ENCODE peak calls at places on chromosomes 3 and 15, in six cellular contexts. H is transverse colon, E is spleen, S is IMR-90, A is uterus, K is adrenal gland. T is an unnamed sample.

GRCh38 chr3:124363451-124363850 is 366.8 kb upstream of the UMPS start:
- DNase-seq in H (no peak), E (no peak), S (peak), A (peak), K (peak), T (no peak)

GRCh38 chr3:108512671-108513070 is 2.3 kb upstream of the MYH15 start:
- DNase-seq in H (no peak), E (no peak), S (no peak), A (no peak), K (no peak), T (no peak)

GRCh38 chr3:55907616-55908015 is 420.5 kb upstream of the WNT5A start:
- DNase-seq in H (no peak), E (no peak), S (no peak), A (no peak), K (no peak), T (no peak)

GRCh38 chr3:127614928-127615592 is 13.9 kb upstream of the PODXL2 start:
- DNase-seq in H (no peak), E (no peak), S (no peak), A (no peak), K (no peak), T (no peak)

GRCh38 chr3:196431193-196432136 is 762 bp downstream of the UBXN7 start:
- DNase-seq in H (peak), E (peak), S (peak), A (peak), K (peak), T (peak)

GRCh38 chr15:100596792-100597191 is 5.2 kb downstream of the LINS1 start:
- DNase-seq in H (peak), E (peak), S (no peak), A (no peak), K (no peak), T (peak)

GRCh38 chr3:45564172-45564571 is 30.4 kb upstream of the LIMD1 start:
- DNase-seq in H (no peak), E (no peak), S (no peak), A (no peak), K (no peak), T (peak)

GRCh38 chr3:108130705-108131104 is 39.9 kb upstream of the CD47 start:
- DNase-seq in H (no peak), E (no peak), S (peak), A (no peak), K (no peak), T (no peak)

GRCh38 chr15:91919014-91919534 is 65.6 kb downstream of the SLCO3A1 start:
- DNase-seq in H (no peak), E (no peak), S (no peak), A (no peak), K (no peak), T (no peak)

DNA sequence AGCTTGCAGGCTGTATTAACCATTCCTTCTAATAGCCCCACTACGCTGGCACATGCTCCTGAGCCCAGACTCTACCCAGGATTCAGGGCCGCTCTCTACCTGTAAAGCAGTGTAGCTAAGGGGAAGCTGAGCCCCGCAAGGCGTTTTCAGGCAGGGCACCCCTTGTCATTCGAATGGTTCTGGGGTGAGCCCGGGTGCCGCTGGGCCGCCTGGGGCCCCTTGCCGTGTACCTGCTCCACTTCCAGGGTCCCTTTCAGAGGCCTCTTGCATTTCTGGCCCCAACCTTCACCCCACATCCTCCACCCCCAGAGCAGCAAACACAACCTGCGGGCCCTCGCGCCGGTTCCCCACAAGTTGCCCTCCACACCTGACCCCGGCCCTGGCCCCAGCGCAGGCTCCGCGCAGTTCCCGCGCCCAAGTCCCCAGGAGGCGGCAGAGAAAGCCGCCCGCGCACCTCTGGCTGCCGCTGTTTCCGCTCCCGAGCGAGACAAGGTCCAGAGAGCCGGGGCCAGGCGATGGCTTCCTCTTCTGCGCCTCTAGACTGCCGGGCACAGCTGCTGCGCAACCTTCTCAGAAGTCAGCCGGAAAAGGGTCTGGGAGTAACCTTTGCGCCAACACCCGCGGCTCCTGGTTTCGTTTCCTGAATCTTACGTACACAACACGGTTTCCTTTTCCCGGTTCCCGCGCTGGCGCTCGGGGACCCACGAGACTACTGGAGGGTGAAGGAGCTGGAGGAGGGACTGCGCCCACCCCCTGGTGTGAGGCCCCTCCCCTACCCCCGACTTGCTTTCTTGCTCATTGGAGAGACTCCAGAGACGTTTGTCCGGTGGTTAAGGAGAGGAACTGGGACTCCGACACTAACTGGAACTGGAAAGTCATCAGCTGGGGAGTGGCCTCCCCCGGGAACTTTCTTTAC is at the start of gene PLSCR1:
- DNase-seq in H (peak), E (peak), S (peak), A (peak), K (peak), T (peak)
- TF ChIP-seq POLR2A in H (peak), E (peak), S (peak), A (peak), K (peak), T (peak)

GRCh38 chr3:132723024-132723462 is 834 bp upstream of the NPHP3 start:
- DNase-seq in H (no peak), E (no peak), S (no peak), A (no peak), K (no peak), T (no peak)
- H3K27ac ChIP-seq in H (peak), E (peak), S (peak), A (peak), K (peak), T (peak)

DNA sequence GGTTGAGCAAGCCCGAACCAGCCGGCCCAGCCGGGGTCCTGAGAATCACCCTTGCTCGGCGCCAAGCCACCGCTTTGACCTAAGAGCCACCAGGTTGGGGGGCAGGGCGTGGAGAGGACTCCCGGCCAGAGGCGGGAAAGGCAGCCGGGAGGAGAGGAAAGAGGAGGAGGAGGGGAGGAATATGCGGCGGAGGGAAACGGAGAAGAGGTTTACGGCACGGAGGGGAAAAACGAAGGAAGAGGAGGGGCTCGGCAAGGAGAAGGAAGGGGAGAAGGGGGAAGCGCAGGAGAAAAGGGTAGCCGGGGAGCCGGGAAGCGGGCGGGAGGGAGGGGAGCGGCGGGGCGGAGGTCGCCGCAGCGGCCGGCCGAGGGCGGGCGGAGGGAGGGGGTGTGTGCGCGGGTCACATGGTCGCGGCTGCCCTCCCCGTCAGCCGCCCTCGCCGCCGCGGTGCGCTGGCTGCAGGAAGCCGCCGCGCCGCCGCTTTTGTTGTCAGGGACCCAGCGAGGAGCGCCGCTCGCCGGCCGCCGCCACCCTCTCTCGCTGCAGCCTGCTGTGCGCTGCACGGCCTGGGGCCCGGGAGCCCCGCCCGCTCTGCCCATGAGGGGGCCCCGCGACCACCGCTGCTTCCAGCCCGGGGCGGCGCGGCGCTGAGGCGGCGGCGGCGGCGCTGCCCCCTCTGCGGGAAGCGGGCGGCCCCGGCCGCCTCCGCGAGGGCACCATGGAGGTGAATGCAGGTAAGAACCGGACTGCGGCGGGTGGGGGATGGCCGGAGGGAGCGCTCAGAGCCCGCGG is at the start of gene NR1D2:
- DNase-seq in H (peak), E (peak), S (peak), A (peak), K (peak), T (peak)
- TF ChIP-seq POLR2A in H (peak), E (peak), S (peak), A (peak), K (peak), T (peak)

GRCh38 chr15:63063164-63063756 is 20.7 kb downstream of the TPM1 start:
- DNase-seq in H (no peak), E (no peak), S (no peak), A (no peak), K (no peak), T (no peak)
- H3K27ac ChIP-seq in H (no peak), E (no peak), S (no peak), A (peak), K (peak), T (no peak)

DNA sequence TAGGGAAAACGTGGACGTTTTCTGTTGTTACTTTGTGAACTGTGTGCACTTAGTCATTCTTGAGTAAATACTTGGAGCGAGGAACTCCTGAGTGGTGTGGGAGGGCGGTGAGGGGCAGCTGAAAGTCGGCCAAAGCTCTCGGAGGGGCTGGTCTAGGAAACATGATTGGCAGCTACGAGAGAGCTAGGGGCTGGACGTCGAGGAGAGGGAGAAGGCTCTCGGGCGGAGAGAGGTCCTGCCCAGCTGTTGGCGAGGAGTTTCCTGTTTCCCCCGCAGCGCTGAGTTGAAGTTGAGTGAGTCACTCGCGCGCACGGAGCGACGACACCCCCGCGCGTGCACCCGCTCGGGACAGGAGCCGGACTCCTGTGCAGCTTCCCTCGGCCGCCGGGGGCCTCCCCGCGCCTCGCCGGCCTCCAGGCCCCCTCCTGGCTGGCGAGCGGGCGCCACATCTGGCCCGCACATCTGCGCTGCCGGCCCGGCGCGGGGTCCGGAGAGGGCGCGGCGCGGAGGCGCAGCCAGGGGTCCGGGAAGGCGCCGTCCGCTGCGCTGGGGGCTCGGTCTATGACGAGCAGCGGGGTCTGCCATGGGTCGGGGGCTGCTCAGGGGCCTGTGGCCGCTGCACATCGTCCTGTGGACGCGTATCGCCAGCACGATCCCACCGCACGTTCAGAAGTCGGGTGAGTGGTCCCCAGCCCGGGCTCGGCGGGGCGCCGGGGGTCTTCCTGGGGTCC is at the start of gene TGFBR2:
- DNase-seq in H (peak), E (peak), S (peak), A (peak), K (peak), T (peak)
- TF ChIP-seq POLR2A in H (peak), E (peak), S (peak), A (peak), K (peak), T (peak)